ENCODE peak calls at places on chromosomes 5 and 9, in nine cellular contexts. M, Q, E, R, X, G, F, V and W are unnamed samples.

GRCh38 chr5:34499001-34499734 is 157.0 kb upstream of the RAI14 start:
- DNase-seq in M (no peak), Q (peak; percentile 66), E (no peak), R (no peak), X (peak; percentile 65), G (no peak), F (no peak), V (peak; percentile 89), W (peak; percentile 59)

GRCh38 chr5:33048315-33048714 is 337.2 kb downstream of the NPR3 start:
- DNase-seq in M (no peak), Q (no peak), E (no peak), R (no peak), X (no peak), G (no peak), F (no peak), V (no peak), W (no peak)

GRCh38 chr9:99199938-99200539 is 21.7 kb downstream of the ALG2 start:
- DNase-seq in M (no peak), Q (no peak), E (no peak), R (no peak), X (no peak), G (no peak), F (no peak), V (no peak), W (no peak)

GRCh38 chr5:60340965-60341471 is 358.9 kb downstream of the DEPDC1B start:
- DNase-seq in M (no peak), Q (no peak), E (no peak), R (no peak), X (no peak), G (no peak), F (no peak), V (no peak), W (no peak)

GRCh38 chr5:66519626-66520025 is 76.6 kb upstream of the MAST4 start:
- DNase-seq in M (no peak), Q (no peak), E (no peak), R (no peak), X (no peak), G (no peak), F (no peak), V (no peak), W (no peak)

GRCh38 chr9:86413966-86414880 is 60.0 kb upstream of the TUT7 start:
- DNase-seq in M (no peak), Q (no peak), E (no peak), R (no peak), X (no peak), G (no peak), F (no peak), V (peak; percentile 69), W (no peak)

GRCh38 chr9:4289411-4290380 is 10.2 kb downstream of the GLIS3 start:
- DNase-seq in M (no peak), Q (no peak), E (no peak), R (no peak), X (no peak), G (no peak), F (no peak), V (peak; percentile 34), W (no peak)

GRCh38 chr5:147455321-147455720 is 54.5 kb downstream of the DPYSL3 start:
- DNase-seq in M (no peak), Q (no peak), E (no peak), R (no peak), X (no peak), G (no peak), F (no peak), V (peak; percentile 93), W (no peak)

GRCh38 chr5:154295551-154295950 is 105.0 kb downstream of the GALNT10 start:
- DNase-seq in M (no peak), Q (no peak), E (no peak), R (no peak), X (no peak), G (no peak), F (no peak), V (no peak), W (no peak)

GRCh38 chr9:107612136-107612535 is 122.6 kb upstream of the KLF4 start:
- DNase-seq in M (no peak), Q (no peak), E (peak; percentile 21), R (no peak), X (peak; percentile 97), G (no peak), F (peak; percentile 37), V (no peak), W (no peak)

GRCh38 chr5:133663380-133664054 is 51.2 kb upstream of the FSTL4 start:
- DNase-seq in M (no peak), Q (no peak), E (no peak), R (no peak), X (no peak), G (no peak), F (no peak), V (no peak), W (no peak)

GRCh38 chr5:7261049-7261448 is 134.9 kb upstream of the ADCY2 start:
- DNase-seq in M (peak; percentile 16), Q (peak; percentile 15), E (peak; percentile 20), R (peak; percentile 22), X (peak; percentile 11), G (no peak), F (peak; percentile 13), V (peak; percentile 9), W (peak; percentile 17)

GRCh38 chr5:147913786-147914185 is 7.4 kb upstream of the C5orf46 start:
- DNase-seq in M (no peak), Q (no peak), E (no peak), R (no peak), X (no peak), G (no peak), F (no peak), V (no peak), W (no peak)

GRCh38 chr5:160643588-160643987 is 208.4 kb downstream of the ATP10B start:
- DNase-seq in M (no peak), Q (no peak), E (no peak), R (no peak), X (peak; percentile 18), G (no peak), F (no peak), V (no peak), W (no peak)

GRCh38 chr5:173547579-173547978 is 68.9 kb downstream of the BOD1 start:
- DNase-seq in M (no peak), Q (no peak), E (no peak), R (no peak), X (no peak), G (no peak), F (no peak), V (peak; percentile 48), W (no peak)

GRCh38 chr9:93456504-93456903 is 3.1 kb upstream of the FAM120AOS start:
- DNase-seq in M (no peak), Q (no peak), E (no peak), R (no peak), X (peak; percentile 57), G (no peak), F (no peak), V (no peak), W (no peak)

GRCh38 chr5:138241688-138242547 is 28.8 kb upstream of the CDC23 start:
- DNase-seq in M (no peak), Q (no peak), E (no peak), R (no peak), X (peak; percentile 14), G (no peak), F (peak; percentile 56), V (peak; percentile 23), W (no peak)
- H3K4me3 ChIP-seq in M (peak overlapping the region; percentile 39), Q (peak overlapping the region; percentile 44), E (peak overlapping the region; percentile 29), R (peak overlapping the region; percentile 9), X (peak overlapping the region; percentile 32), G (peak overlapping the region; percentile 41), F (no peak overlapping the region), V (peak overlapping the region; percentile 46), W (peak overlapping the region; percentile 44)

DNA sequence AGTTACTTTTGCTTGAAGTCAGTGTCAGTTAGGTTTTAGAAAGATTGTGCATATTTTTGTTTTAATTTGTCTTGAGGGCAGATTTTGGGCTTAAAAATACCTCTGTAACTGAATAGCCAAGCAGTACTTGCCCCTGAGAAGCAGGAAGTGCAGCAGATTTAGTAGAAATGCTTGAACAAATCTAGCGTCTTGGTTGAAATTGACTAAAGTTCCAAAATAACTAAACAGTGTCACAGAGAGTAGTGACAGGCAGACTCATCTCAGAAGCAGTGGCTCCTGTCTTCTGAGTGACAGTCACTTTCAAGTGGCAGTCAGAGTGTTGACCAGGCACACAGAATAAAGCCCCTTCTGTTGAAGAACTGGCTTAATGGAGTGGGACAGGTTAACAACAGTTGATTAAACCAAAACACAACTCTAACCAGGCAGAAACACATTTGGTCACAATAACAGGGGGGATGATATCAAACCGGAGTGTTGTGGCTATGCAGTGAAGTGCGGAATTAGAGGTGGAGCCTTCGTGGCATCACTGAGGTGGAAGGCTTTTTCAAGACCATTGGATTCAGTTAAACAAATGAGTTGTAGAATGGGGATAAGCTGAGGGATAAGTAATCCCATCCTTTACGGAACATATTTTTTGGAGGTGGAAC is 29.1 kb downstream of the TRIO start:
- DNase-seq in M (no peak), Q (no peak), E (no peak), R (no peak), X (no peak), G (no peak), F (no peak), V (no peak), W (no peak)
- TF ChIP-seq CTCF in M (no peak), Q (no peak), E (no peak), R (no peak), X (no peak), G (no peak), F (no peak), V (no peak), W (no peak)

DNA sequence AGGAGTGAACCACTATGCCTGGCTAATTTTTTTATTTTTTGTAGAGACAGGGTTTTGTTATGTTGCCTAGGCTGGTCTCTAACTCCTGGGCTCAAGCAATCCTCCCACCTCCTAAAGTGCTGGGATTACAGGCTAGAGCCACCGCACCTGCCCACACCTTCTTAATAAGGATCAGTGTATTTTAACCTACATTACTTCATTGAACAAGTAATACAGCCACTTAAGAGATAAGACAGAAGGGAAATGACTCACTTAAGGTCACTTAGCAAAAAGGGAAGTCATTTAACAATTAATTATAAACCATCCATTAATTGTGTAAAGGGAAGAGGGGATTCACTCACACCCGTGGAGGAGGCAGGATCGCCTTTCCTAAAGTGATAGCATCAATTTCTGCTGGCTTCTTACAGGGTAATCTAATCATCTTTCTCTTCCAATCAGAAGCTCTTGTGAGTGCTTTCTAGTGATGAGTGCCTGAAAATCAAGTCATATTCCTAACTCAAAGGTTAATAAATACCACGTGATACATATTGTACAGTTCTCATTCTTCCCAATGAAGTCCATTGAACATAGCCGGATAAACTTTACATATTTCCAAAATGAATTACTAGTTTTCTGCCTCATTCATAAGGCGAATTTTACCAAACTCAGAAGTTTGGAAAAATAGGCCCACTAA is 3.5 kb downstream of the FBXW11 start:
- DNase-seq in M (no peak), Q (no peak), E (no peak), R (no peak), X (no peak), G (no peak), F (no peak), V (no peak), W (no peak)
- H3K4me3 ChIP-seq in M (no peak overlapping the region), Q (peak overlapping the region; percentile 100), E (no peak overlapping the region), R (no peak overlapping the region), X (no peak overlapping the region), G (no peak overlapping the region), F (no peak overlapping the region), V (no peak overlapping the region), W (no peak overlapping the region)

GRCh38 chr5:81854485-81854884 is 103.6 kb upstream of the SSBP2 start:
- DNase-seq in M (no peak), Q (no peak), E (no peak), R (no peak), X (no peak), G (no peak), F (no peak), V (peak; percentile 19), W (no peak)
- TF ChIP-seq CTCF in M (peak; percentile 17), Q (no peak), E (peak; percentile 25), R (no peak), X (no peak), G (peak; percentile 19), F (no peak), V (peak; percentile 33), W (no peak)

GRCh38 chr5:3787604-3788003 is 192.0 kb downstream of the IRX1 start:
- DNase-seq in M (no peak), Q (no peak), E (no peak), R (no peak), X (no peak), G (no peak), F (no peak), V (no peak), W (no peak)
- H3K4me3 ChIP-seq in M (no peak overlapping the region), Q (no peak overlapping the region), E (no peak overlapping the region), R (no peak overlapping the region), X (no peak overlapping the region), G (no peak overlapping the region), F (no peak overlapping the region), V (no peak overlapping the region), W (no peak overlapping the region)